ENCODE peak calls at places on chromosomes 2 and 18, in ten cellular contexts. G, D, T, O, B, F, Q, C, P and X are unnamed samples.

GRCh38 chr2:8456149-8457091 is 225.4 kb upstream of the ID2 start:
- DNase-seq in D (peak), B (no peak), T (no peak), G (no peak), P (peak), F (no peak), O (peak), Q (no peak), C (no peak), X (no peak)

GRCh38 chr18:49892148-49892924 is 79.0 kb upstream of the ACAA2 start:
- DNase-seq in F (peak), P (peak), D (no peak), B (peak), O (no peak), G (no peak), T (no peak), Q (no peak), C (no peak), X (no peak)

GRCh38 chr18:70366174-70366573 is 77.3 kb downstream of the SOCS6 start:
- DNase-seq in Q (no peak), D (no peak), F (no peak), G (no peak), P (no peak), C (no peak), O (no peak), B (peak), T (no peak), X (no peak)

GRCh38 chr2:63048367-63049171 is 2.1 kb upstream of the OTX1 start:
- DNase-seq in T (no peak), O (peak), D (no peak), B (no peak), C (no peak), G (no peak), Q (no peak), F (peak), P (no peak), X (no peak)

GRCh38 chr2:223247136-223247535 is 195.1 kb downstream of the KCNE4 start:
- DNase-seq in F (peak), O (no peak), B (peak), P (no peak), Q (no peak), D (no peak), C (peak), T (no peak), G (peak), X (no peak)

GRCh38 chr18:37270046-37270665 is 295.4 kb downstream of the CELF4 start:
- DNase-seq in O (peak), G (peak), B (peak), F (peak), Q (peak), T (no peak), D (peak), P (no peak), C (peak), X (peak)

GRCh38 chr2:111659361-111660281 is 224.4 kb downstream of the ANAPC1 start:
- DNase-seq in G (peak), Q (peak), F (peak), C (peak), B (peak), D (peak), O (no peak), P (peak), T (peak), X (peak)

GRCh38 chr2:28544405-28544914 is 48.6 kb downstream of the PLB1 start:
- DNase-seq in F (no peak), D (no peak), Q (no peak), G (no peak), O (no peak), C (peak), B (peak), T (peak), P (no peak), X (no peak)

GRCh38 chr2:7279421-7279949 is 362.3 kb downstream of the RNF144A start:
- DNase-seq in B (no peak), D (no peak), G (no peak), O (no peak), C (no peak), F (no peak), T (no peak), Q (peak), P (no peak), X (no peak)

GRCh38 chr18:48904086-48904485 is 46.7 kb downstream of the SMAD7 start:
- DNase-seq in O (no peak), T (no peak), C (no peak), B (peak), G (no peak), D (no peak), Q (no peak), P (peak), F (no peak), X (no peak)

GRCh38 chr2:64645014-64645418 is 8.7 kb downstream of the SERTAD2 start:
- DNase-seq in O (peak), G (peak), T (peak), Q (peak), F (peak), B (peak), D (peak), P (no peak), C (peak), X (no peak)

GRCh38 chr18:48475635-48476549 is 62.9 kb upstream of the CTIF start:
- DNase-seq in B (peak), O (no peak), G (peak), D (peak), T (peak), Q (peak), F (peak), P (no peak), C (peak), X (peak)

GRCh38 chr2:152440460-152440859 is 105.5 kb downstream of the FMNL2 start:
- DNase-seq in Q (no peak), B (no peak), C (no peak), F (no peak), P (no peak), D (no peak), T (no peak), G (no peak), O (no peak), X (no peak)

GRCh38 chr2:20381457-20381856 is 30.8 kb upstream of the PUM2 start:
- DNase-seq in D (no peak), G (peak), B (no peak), Q (no peak), O (no peak), P (no peak), T (peak), C (peak), F (peak), X (peak)

GRCh38 chr2:225615514-225615913 is 216.0 kb downstream of the NYAP2 start:
- DNase-seq in C (no peak), D (no peak), T (no peak), Q (no peak), F (no peak), P (no peak), O (no peak), G (no peak), B (no peak), X (no peak)

GRCh38 chr18:26317353-26317865 is 91.2 kb downstream of the TAF4B start:
- DNase-seq in O (no peak), G (no peak), B (peak), T (no peak), P (no peak), F (peak), D (no peak), Q (no peak), C (no peak), X (no peak)

GRCh38 chr2:113240150-113240914 is 38.4 kb downstream of the PAX8 start:
- DNase-seq in B (peak), D (peak), P (peak), Q (peak), T (peak), G (peak), F (peak), O (peak), C (peak), X (peak)

GRCh38 chr2:105795575-105795934 is 50.8 kb downstream of the NCK2 start:
- DNase-seq in D (no peak), O (no peak), Q (no peak), P (no peak), B (no peak), T (no peak), C (no peak), G (peak), F (no peak), X (no peak)

GRCh38 chr2:8676915-8677645 is 4.8 kb upstream of the ID2 start:
- DNase-seq in Q (peak), T (peak), F (peak), P (peak), C (no peak), D (no peak), B (no peak), G (peak), O (peak), X (no peak)

GRCh38 chr2:74440378-74441110 is 1.2 kb downstream of the RTKN start:
- DNase-seq in F (peak), G (peak), D (peak), P (peak), Q (peak), T (peak), C (peak), O (peak), B (peak), X (peak)

GRCh38 chr2:3264010-3264744 is 113.4 kb downstream of the EIPR1 start:
- DNase-seq in O (no peak), G (no peak), T (no peak), Q (no peak), P (no peak), D (no peak), F (no peak), B (no peak), C (no peak), X (no peak)

GRCh38 chr2:239238381-239238780 is 162.4 kb downstream of the HDAC4 start:
- DNase-seq in F (no peak), Q (no peak), T (no peak), P (peak), D (no peak), G (no peak), B (no peak), O (no peak), C (no peak), X (no peak)

GRCh38 chr18:9869713-9870430 is 15.9 kb upstream of the TXNDC2 start:
- DNase-seq in B (peak), T (peak), D (no peak), G (peak), P (no peak), F (peak), Q (no peak), O (no peak), C (peak), X (peak)

GRCh38 chr2:207533609-207534008 is 3.8 kb downstream of the CREB1 start:
- DNase-seq in T (no peak), F (no peak), Q (no peak), O (no peak), B (no peak), C (no peak), G (no peak), P (no peak), D (no peak), X (no peak)

GRCh38 chr2:148969585-148970180 is 68.8 kb upstream of the LYPD6B start:
- DNase-seq in C (no peak), P (no peak), B (no peak), G (no peak), O (no peak), Q (no peak), T (no peak), D (no peak), F (no peak), X (no peak)

GRCh38 chr2:48515588-48515987 is 14.4 kb upstream of the STON1 start:
- DNase-seq in O (no peak), B (peak), T (peak), G (no peak), D (no peak), F (no peak), C (no peak), Q (no peak), P (no peak), X (no peak)

GRCh38 chr2:5546176-5546575 is 146.0 kb upstream of the SOX11 start:
- DNase-seq in Q (no peak), F (no peak), P (no peak), O (no peak), T (no peak), B (no peak), G (no peak), C (no peak), D (no peak), X (no peak)

GRCh38 chr18:9147440-9148238 is 11.1 kb downstream of the ANKRD12 start:
- DNase-seq in T (peak), D (peak), P (no peak), C (peak), F (peak), G (peak), O (no peak), Q (peak), B (peak), X (peak)

GRCh38 chr2:202344178-202344577 is 31.9 kb upstream of the BMPR2 start:
- DNase-seq in F (no peak), Q (no peak), G (no peak), C (no peak), T (no peak), P (no peak), D (no peak), O (no peak), B (no peak), X (no peak)

GRCh38 chr18:14179306-14179705 is 47.1 kb upstream of the ZNF519 start:
- DNase-seq in Q (no peak), T (no peak), B (no peak), F (peak), O (no peak), D (no peak), C (no peak), P (no peak), G (peak), X (no peak)
- H3K4me3 ChIP-seq in Q (peak), T (no peak), B (peak), F (no peak), O (peak), D (peak), C (peak), P (peak), G (peak), X (peak)

GRCh38 chr2:170713280-170714155 is 1.6 kb upstream of the SP5 start:
- DNase-seq in C (no peak), P (no peak), B (no peak), O (peak), T (peak), G (no peak), D (no peak), Q (no peak), F (no peak), X (no peak)
- H3K4me3 ChIP-seq in C (no peak), P (peak), B (no peak), O (peak), T (peak), G (no peak), D (peak), Q (peak), F (no peak), X (no peak)

GRCh38 chr2:1973636-1974035 is 229.3 kb upstream of the PXDN start:
- DNase-seq in O (no peak), C (no peak), B (no peak), G (no peak), Q (no peak), P (no peak), D (no peak), T (no peak), F (no peak), X (no peak)
- H3K4me3 ChIP-seq in O (no peak), C (no peak), B (no peak), G (no peak), Q (no peak), P (no peak), D (no peak), T (no peak), F (no peak), X (no peak)

GRCh38 chr18:634551-635045 is 22.9 kb upstream of the TYMS start:
- DNase-seq in T (no peak), G (peak), P (no peak), O (no peak), C (no peak), Q (no peak), D (no peak), B (no peak), F (peak), X (no peak)
- H3K4me3 ChIP-seq in T (no peak), G (no peak), P (no peak), O (no peak), C (no peak), Q (no peak), D (no peak), B (no peak), F (no peak), X (no peak)

GRCh38 chr2:157442136-157442535 is 1.8 kb downstream of the CYTIP start:
- DNase-seq in Q (no peak), O (no peak), P (no peak), G (no peak), T (no peak), B (no peak), C (no peak), F (no peak), D (peak), X (no peak)
- H3K4me3 ChIP-seq in Q (peak), O (peak), P (peak), G (no peak), T (no peak), B (no peak), C (no peak), F (no peak), D (peak), X (no peak)

DNA sequence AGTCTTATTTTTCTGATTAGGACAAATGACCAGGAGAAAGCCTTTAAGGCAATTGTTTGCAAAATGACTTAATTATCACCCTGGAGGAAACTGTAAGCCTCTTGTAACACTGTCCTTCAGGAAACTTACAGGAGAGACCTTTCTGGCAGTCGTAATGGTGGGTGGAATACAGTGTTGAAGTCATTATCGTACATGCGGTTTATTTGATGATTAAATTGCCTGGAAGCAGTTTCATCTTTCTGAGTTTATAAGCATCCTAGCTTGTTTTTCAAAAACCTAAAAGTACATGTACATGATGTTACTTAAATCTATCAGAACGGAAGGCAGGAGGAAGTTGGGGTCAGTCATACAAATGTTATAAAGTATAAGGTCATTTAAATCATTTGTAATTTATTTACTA is 86.2 kb upstream of the RAB27B start:
- DNase-seq in B (no peak), T (no peak), O (no peak), Q (no peak), D (no peak), F (peak), P (no peak), C (no peak), G (peak), X (no peak)
- H3K4me3 ChIP-seq in B (no peak), T (no peak), O (no peak), Q (no peak), D (no peak), F (no peak), P (no peak), C (no peak), G (no peak), X (no peak)

GRCh38 chr2:197152451-197153228 is 157.9 kb downstream of the ANKRD44 start:
- DNase-seq in O (no peak), D (no peak), T (no peak), P (no peak), B (peak), C (peak), Q (no peak), G (peak), F (peak), X (no peak)
- H3K4me3 ChIP-seq in O (no peak), D (no peak), T (no peak), P (no peak), B (no peak), C (no peak), Q (no peak), G (no peak), F (no peak), X (no peak)

DNA sequence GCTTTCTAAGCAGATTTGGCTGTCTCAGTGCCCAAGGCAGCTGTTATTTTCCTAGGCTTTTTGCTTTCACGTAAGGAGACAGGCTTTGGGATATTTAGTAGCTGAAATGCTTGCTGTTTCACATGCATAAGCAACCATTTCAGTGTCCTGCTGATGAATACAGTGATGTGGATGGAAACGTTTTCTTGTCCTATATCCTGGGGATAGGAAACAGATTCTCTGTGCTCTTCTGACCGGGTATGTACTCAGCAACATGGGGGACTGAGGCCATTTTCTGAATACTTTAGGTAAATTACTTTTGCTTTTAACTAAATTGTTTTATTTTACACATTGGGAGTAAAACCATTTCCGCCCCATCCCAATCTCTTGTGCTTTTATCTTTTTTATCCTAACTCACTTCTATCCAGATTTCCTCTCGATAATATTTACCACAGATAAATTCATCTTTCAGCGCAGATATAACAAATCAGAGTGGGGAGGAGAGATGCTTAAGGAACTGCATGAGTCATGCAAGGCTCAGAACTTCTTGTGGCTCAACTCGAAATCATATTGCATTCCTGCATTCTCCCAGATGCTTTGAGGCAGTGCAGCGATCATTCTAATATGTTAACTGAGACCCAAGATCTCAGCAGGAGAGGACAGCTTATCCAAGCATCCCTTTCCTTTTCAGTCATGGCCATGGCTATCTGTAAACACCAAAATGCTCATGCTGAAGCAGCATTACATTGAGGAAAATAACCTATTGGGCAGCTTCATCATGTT is 22.3 kb downstream of the GALR1 start:
- DNase-seq in G (peak), F (peak), B (peak), D (no peak), T (no peak), P (no peak), C (peak), Q (no peak), O (no peak), X (peak)
- H3K4me3 ChIP-seq in G (no peak), F (no peak), B (no peak), D (no peak), T (no peak), P (no peak), C (no peak), Q (no peak), O (no peak), X (no peak)

GRCh38 chr2:157439792-157440186 is 4.1 kb downstream of the CYTIP start:
- DNase-seq in Q (no peak), F (no peak), O (no peak), B (no peak), T (peak), P (no peak), C (no peak), G (no peak), D (peak), X (no peak)

GRCh38 chr2:157442636-157443035 is 1.3 kb downstream of the CYTIP start:
- DNase-seq in P (no peak), D (peak), G (no peak), O (no peak), T (no peak), B (no peak), C (no peak), F (no peak), Q (no peak), X (no peak)

GRCh38 chr2:157441072-157441454 is 2.8 kb downstream of the CYTIP start:
- DNase-seq in P (no peak), Q (peak), C (no peak), G (no peak), F (no peak), D (peak), B (no peak), T (peak), O (no peak), X (no peak)

GRCh38 chr2:157440404-157441071 is 3.4 kb downstream of the CYTIP start:
- DNase-seq in F (no peak), O (peak), C (no peak), P (no peak), Q (no peak), G (no peak), T (peak), B (no peak), D (peak), X (no peak)

GRCh38 chr2:157438907-157439791 is 4.7 kb downstream of the CYTIP start:
- DNase-seq in Q (no peak), T (no peak), F (peak), O (no peak), B (no peak), G (peak), D (peak), P (no peak), C (no peak), X (no peak)
- H3K4me3 ChIP-seq in Q (peak), T (no peak), F (no peak), O (no peak), B (no peak), G (no peak), D (peak), P (peak), C (no peak), X (no peak)